ENCODE peak calls at places on chromosomes 16 and 17, in six cellular contexts. A, U, N, D, T and F are unnamed samples.

GRCh38 chr17:11948791-11949190 is 48.5 kb downstream of the ZNF18 start:
- DNase-seq in A (no peak), U (no peak), N (no peak), D (peak), T (peak), F (peak)

GRCh38 chr17:33990943-33991706 is 264.0 kb upstream of the CCL2 start:
- DNase-seq in A (no peak), U (no peak), N (no peak), D (no peak), T (peak), F (no peak)

GRCh38 chr16:22428654-22429053 is 54.2 kb upstream of the CDR2 start:
- DNase-seq in A (no peak), U (no peak), N (no peak), D (no peak), T (no peak), F (no peak)

GRCh38 chr16:84061236-84061830 is 18.7 kb upstream of the SLC38A8 start:
- DNase-seq in A (no peak), U (no peak), N (no peak), D (no peak), T (no peak), F (no peak)

GRCh38 chr17:57471941-57472368 is 215.6 kb downstream of the MSI2 start:
- DNase-seq in A (no peak), U (peak), N (no peak), D (no peak), T (no peak), F (no peak)

GRCh38 chr17:57340160-57340981 is 84.0 kb downstream of the MSI2 start:
- DNase-seq in A (no peak), U (no peak), N (no peak), D (no peak), T (no peak), F (no peak)

GRCh38 chr16:50266337-50267091 is at the start of gene ADCY7:
- DNase-seq in A (peak), U (peak), N (no peak), D (peak), T (peak), F (no peak)

GRCh38 chr17:10061131-10061581 is 137.2 kb downstream of the GAS7 start:
- DNase-seq in A (no peak), U (no peak), N (peak), D (peak), T (peak), F (no peak)

GRCh38 chr17:57270801-57271245 is 14.5 kb downstream of the MSI2 start:
- DNase-seq in A (no peak), U (no peak), N (peak), D (no peak), T (no peak), F (no peak)

GRCh38 chr17:34820922-34821321 is 140.3 kb downstream of the CCT6B start:
- DNase-seq in A (no peak), U (no peak), N (no peak), D (peak), T (no peak), F (no peak)

GRCh38 chr17:4043862-4044261 is 79.6 kb upstream of the ATP2A3 start:
- DNase-seq in A (no peak), U (peak), N (no peak), D (no peak), T (no peak), F (no peak)

GRCh38 chr17:48555183-48555615 is 10.3 kb upstream of the HOXB2 start:
- DNase-seq in A (no peak), U (no peak), N (no peak), D (peak), T (peak), F (no peak)

GRCh38 chr16:87790278-87791023 is 24.7 kb upstream of the KLHDC4 start:
- DNase-seq in A (no peak), U (no peak), N (no peak), D (no peak), T (no peak), F (no peak)

GRCh38 chr16:51510416-51510815 is 359.3 kb upstream of the SALL1 start:
- DNase-seq in A (no peak), U (no peak), N (no peak), D (no peak), T (no peak), F (no peak)

GRCh38 chr17:37082985-37083384 is 134.2 kb downstream of the AATF start:
- DNase-seq in A (no peak), U (no peak), N (no peak), D (no peak), T (no peak), F (no peak)
- H3K27ac ChIP-seq in A (no peak), U (no peak), N (no peak), D (no peak), T (no peak), F (no peak)

GRCh38 chr17:45432405-45433113 is at the start of gene ARHGAP27:
- DNase-seq in A (no peak), U (peak), N (no peak), D (peak), T (peak), F (peak)

GRCh38 chr17:45430006-45430737 is 2.5 kb downstream of the ARHGAP27 start:
- DNase-seq in A (no peak), U (peak), N (no peak), D (no peak), T (peak), F (no peak)

GRCh38 chr17:45430738-45431530 is 1.7 kb downstream of the ARHGAP27 start:
- DNase-seq in A (no peak), U (peak), N (no peak), D (peak), T (peak), F (no peak)

GRCh38 chr17:45433136-45433535 is 466 bp upstream of the ARHGAP27 start:
- DNase-seq in A (no peak), U (no peak), N (no peak), D (no peak), T (peak), F (no peak)

DNA sequence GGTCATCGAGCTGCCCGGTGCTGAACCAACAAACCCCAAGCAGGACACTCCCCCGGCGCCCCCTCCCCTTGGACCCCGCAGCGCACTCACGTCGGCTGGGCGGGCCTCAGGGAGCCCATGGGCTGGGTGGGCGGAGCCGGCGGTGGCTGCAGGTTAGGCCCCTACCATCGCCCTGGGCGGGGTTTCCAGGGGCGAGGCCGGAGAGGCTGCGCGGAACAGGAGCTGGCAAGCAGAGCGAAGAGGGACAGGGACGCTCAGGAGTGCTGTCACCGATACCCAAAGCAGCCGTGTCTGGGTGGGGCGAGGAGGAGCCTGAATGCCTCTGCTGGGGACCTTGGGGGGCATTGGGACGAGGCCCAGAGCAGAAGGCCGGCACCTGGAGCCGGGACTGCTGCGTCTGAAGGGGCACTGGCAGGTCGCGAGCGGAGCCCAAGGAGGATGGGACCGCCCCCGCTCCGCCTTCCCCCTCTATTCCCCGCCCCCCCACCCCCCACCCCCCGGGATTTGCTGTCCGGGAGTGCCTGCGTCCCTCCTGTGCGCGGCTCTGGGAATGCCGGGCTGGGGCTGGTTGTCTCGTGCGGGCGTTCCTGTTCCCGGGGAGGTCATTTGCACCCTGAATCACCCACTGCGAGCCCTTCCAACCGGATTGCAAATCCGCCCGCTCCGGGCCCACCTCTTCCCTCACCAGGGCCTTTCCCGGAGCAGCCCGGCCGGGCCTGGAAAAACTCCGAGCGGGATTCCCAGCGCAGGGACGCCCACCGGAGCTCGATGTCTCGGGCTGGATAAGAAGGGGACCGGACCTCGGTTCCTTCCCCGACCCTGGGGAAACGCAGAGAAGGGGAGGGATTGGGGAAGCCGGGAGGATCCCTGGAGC is 902 bp downstream of the ARHGAP27 start:
- DNase-seq in A (no peak), U (peak), N (peak), D (peak), T (peak), F (no peak)
- H3K27ac ChIP-seq in A (peak), U (peak), N (peak), D (peak), T (no peak), F (no peak)

DNA sequence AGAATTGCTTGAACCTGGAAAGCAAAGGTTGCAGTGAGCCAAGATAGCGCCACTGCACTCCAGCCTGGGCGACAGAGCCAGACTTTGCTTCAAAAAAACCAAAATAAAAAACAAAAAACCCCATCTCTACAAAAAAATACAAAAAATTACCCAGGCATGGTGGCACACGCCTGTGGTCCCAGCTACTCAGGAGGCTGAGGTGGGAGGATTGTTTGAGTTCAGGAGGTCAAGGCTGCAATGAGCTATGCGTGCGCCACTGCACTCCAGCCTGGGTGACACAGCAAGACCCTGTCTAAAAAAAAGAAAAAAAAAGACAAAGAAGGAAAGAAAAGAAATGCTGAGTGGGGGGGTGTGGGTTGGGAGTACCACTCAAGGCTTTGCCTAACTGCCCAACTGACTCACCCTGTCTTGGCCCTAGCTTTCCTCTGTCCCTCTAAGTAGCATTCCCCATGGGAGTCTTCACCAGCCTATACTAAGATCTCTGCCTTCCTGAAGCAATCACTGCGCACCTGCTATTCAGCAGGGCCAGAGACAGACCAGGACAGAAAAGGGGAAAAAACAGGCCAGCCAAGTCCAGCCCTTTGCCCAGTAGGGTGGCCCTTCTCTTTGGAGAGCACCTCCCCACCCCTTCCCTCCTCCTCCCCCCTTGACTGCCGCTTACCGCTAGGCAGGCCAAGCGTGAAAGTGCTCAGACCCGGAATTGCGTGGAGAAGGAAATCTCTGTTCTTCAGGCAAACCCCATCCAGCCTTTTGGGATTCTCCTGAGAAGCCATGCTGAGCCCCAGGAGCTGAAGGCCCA is 45.8 kb downstream of the RTN4RL1 start:
- DNase-seq in A (no peak), U (no peak), N (no peak), D (no peak), T (no peak), F (no peak)
- H3K27ac ChIP-seq in A (no peak), U (no peak), N (no peak), D (no peak), T (no peak), F (no peak)

DNA sequence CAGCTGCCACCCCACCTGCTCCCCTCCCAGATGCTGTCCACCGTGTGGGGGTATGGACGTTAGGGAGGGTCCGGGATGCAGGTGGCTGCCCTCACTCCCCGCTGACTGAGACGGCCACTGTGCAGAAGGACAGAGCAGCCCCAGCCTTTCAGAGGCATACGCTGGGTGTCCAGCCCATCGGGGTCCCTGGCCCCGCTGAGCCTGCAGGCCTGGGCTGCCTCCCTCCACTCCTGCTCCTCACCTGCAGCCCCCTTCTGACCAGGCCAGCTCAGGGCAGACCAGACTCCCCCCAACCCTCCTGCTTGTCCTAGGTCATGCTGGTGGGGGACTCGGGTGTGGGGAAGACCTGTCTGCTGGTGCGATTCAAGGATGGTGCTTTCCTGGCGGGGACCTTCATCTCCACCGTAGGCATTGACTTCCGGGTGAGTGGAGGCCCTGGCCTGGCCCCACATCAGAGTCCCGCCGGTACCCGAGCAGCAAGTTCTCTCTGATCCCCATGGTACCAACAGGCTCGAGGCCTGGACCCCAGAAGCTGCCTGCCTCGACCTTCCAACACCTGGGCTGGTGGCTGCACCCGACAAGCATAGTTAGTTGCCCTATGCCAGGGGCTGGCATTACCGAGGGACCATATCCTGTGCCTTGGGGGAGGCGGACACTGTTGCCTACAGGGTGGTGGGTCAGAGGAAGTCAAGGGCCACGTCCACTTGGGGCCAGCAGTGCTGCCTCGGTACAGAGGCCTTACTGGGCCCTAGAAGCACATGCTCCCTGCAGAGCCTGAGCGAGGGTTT is 1.4 kb downstream of the RAB26 start:
- DNase-seq in A (no peak), U (peak), N (peak), D (no peak), T (no peak), F (no peak)
- H3K27ac ChIP-seq in A (peak), U (no peak), N (no peak), D (no peak), T (no peak), F (no peak)

GRCh38 chr17:75843577-75844529 is at the start of gene UNC13D:
- DNase-seq in A (no peak), U (peak), N (peak), D (no peak), T (no peak), F (no peak)

GRCh38 chr17:75842411-75842810 is 1.8 kb downstream of the UNC13D start:
- DNase-seq in A (no peak), U (peak), N (no peak), D (no peak), T (no peak), F (no peak)

GRCh38 chr17:75845058-75845711 is 981 bp upstream of the UNC13D start:
- DNase-seq in A (no peak), U (peak), N (peak), D (peak), T (peak), F (peak)

GRCh38 chr17:75844530-75845057 is 390 bp upstream of the UNC13D start:
- DNase-seq in A (no peak), U (peak), N (peak), D (peak), T (no peak), F (no peak)

GRCh38 chr17:75842963-75843576 is 1.1 kb downstream of the UNC13D start:
- DNase-seq in A (no peak), U (peak), N (no peak), D (no peak), T (no peak), F (no peak)
- H3K27ac ChIP-seq in A (peak), U (peak), N (peak), D (no peak), T (no peak), F (peak)

DNA sequence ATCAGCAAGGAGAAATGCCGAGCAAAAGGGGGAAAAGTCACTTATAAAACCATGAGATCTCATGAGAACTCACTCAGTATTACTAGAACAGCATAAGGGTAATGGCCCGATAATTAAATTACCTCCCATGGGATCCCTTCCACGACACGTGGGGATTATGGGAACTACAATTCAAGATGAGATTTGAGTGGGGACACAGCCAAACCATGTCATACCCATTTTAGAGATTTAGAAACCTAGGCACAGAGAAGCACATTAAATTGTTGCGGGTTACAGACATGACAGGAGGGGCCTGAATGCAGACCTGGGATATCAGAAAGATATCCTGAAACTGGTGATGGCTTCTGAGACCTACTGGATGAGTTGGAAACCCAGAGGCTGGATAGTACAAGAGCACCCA is 20.1 kb downstream of the ARHGAP17 start:
- DNase-seq in A (no peak), U (no peak), N (no peak), D (no peak), T (no peak), F (no peak)
- H3K27ac ChIP-seq in A (peak), U (no peak), N (no peak), D (peak), T (peak), F (peak)

GRCh38 chr17:82602487-82602886 is 45.8 kb downstream of the WDR45B start:
- DNase-seq in A (no peak), U (no peak), N (no peak), D (no peak), T (no peak), F (no peak)
- H3K27ac ChIP-seq in A (peak), U (peak), N (no peak), D (no peak), T (no peak), F (no peak)

GRCh38 chr16:25832288-25832687 is 140.5 kb downstream of the HS3ST4 start:
- DNase-seq in A (no peak), U (no peak), N (no peak), D (no peak), T (no peak), F (no peak)

GRCh38 chr16:25827709-25828108 is 135.9 kb downstream of the HS3ST4 start:
- DNase-seq in A (no peak), U (no peak), N (no peak), D (no peak), T (no peak), F (no peak)

GRCh38 chr16:25823891-25824290 is 132.1 kb downstream of the HS3ST4 start:
- DNase-seq in A (no peak), U (no peak), N (no peak), D (peak), T (peak), F (no peak)

GRCh38 chr16:25834101-25834500 is 142.3 kb downstream of the HS3ST4 start:
- DNase-seq in A (no peak), U (no peak), N (no peak), D (no peak), T (no peak), F (no peak)

DNA sequence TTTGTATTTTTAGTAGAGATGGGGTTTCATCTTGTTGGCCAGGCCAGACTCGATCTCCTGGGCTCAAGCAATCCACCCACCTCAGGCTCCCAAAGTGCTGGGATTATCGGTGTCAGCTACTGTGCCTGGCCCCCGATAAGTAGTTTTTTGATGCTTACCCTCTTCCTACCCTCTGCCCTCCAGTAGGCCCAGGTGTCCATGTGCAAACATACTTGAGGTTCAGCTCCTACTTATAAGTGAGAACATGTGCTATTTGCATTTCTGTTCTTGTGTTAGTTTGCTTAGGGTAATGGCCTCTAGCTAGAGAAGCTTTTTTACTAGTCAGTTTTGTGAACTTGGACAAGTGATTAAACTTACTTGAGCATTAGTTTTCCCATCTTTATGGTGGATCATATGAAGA is 136.8 kb downstream of the HS3ST4 start:
- DNase-seq in A (no peak), U (no peak), N (no peak), D (no peak), T (no peak), F (no peak)
- H3K27ac ChIP-seq in A (no peak), U (no peak), N (no peak), D (no peak), T (no peak), F (no peak)

DNA sequence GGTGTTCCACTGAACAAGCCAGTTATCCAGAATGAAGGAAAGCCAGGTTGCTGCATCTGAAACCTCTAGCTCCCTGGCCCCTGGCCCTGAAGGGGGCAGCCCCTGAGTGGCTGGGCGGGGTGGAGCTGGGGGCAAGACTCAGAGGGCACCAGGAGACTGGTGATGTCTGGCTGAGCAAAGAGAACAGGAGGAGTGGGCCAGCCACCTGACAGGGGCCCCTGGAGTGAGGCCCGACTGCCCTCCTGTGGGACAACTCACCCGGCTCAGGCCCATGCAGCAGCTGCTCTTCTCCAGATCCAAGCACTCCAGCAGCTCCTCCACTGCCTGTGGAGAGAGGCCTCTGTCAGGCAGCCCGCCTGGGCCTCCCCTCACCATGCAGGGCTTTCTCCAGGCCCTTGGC is 60.4 kb downstream of the PIPOX start:
- DNase-seq in A (no peak), U (no peak), N (no peak), D (no peak), T (no peak), F (no peak)
- H3K27ac ChIP-seq in A (no peak), U (no peak), N (no peak), D (no peak), T (no peak), F (no peak)

GRCh38 chr16:68506331-68507053 is 32.6 kb upstream of the ZFP90 start:
- DNase-seq in A (no peak), U (no peak), N (no peak), D (no peak), T (peak), F (no peak)

GRCh38 chr16:68509381-68509780 is 29.7 kb upstream of the ZFP90 start:
- DNase-seq in A (no peak), U (peak), N (no peak), D (no peak), T (no peak), F (no peak)

GRCh38 chr16:68508641-68509240 is 30.4 kb upstream of the ZFP90 start:
- DNase-seq in A (no peak), U (peak), N (no peak), D (no peak), T (no peak), F (no peak)

GRCh38 chr16:68510775-68511174 is 28.3 kb upstream of the ZFP90 start:
- DNase-seq in A (no peak), U (no peak), N (no peak), D (no peak), T (no peak), F (no peak)

GRCh38 chr16:68508013-68508412 is 31.1 kb upstream of the ZFP90 start:
- DNase-seq in A (no peak), U (no peak), N (no peak), D (no peak), T (peak), F (no peak)
- H3K27ac ChIP-seq in A (no peak), U (no peak), N (no peak), D (no peak), T (no peak), F (no peak)